ENCODE peak calls at places on chromosomes 11 and 22, in four cellular contexts. Y, H, R and W are unnamed samples.

GRCh38 chr22:32583074-32583677 is 108.6 kb downstream of the FBXO7 start:
- DNase-seq in Y (no peak), H (no peak), R (no peak), W (no peak)

GRCh38 chr11:6200975-6201374 is 2.0 kb downstream of the OR52W1 start:
- DNase-seq in Y (no peak), H (no peak), R (peak; percentile 34), W (no peak)

GRCh38 chr22:24819941-24820461 is 14.0 kb downstream of the SGSM1 start:
- DNase-seq in Y (no peak), H (no peak), R (no peak), W (peak; percentile 72)

GRCh38 chr22:37301144-37301820 is 19.0 kb downstream of the CYTH4 start:
- DNase-seq in Y (no peak), H (no peak), R (no peak), W (no peak)

GRCh38 chr11:35305670-35306382 is 113.5 kb downstream of the SLC1A2 start:
- DNase-seq in Y (peak; percentile 50), H (no peak), R (peak; percentile 48), W (peak; percentile 67)

GRCh38 chr22:36413022-36413770 is 25.4 kb upstream of the MYH9 start:
- DNase-seq in Y (no peak), H (no peak), R (no peak), W (peak; percentile 53)

GRCh38 chr11:128180446-128181089 is 406.8 kb downstream of the ETS1 start:
- DNase-seq in Y (no peak), H (peak; percentile 89), R (peak; percentile 95), W (no peak)

GRCh38 chr22:37953062-37953436 is 352 bp downstream of the C22orf23 start:
- DNase-seq in Y (peak; percentile 41), H (no peak), R (no peak), W (no peak)

GRCh38 chr22:40040927-40041326 is 46.2 kb downstream of the FAM83F start:
- DNase-seq in Y (peak; percentile 27), H (peak; percentile 67), R (no peak), W (peak; percentile 50)

GRCh38 chr11:85815186-85815911 is 4.4 kb upstream of the SYTL2 start:
- DNase-seq in Y (no peak), H (peak; percentile 62), R (peak; percentile 85), W (no peak)

GRCh38 chr11:69832561-69833413 is 13.6 kb upstream of the FGF3 start:
- DNase-seq in Y (no peak), H (no peak), R (no peak), W (no peak)

GRCh38 chr11:95487391-95487790 is 256.4 kb upstream of the SESN3 start:
- DNase-seq in Y (no peak), H (peak; percentile 73), R (peak; percentile 14), W (no peak)

GRCh38 chr11:100098560-100098959 is 588.5 kb upstream of the ARHGAP42 start:
- DNase-seq in Y (no peak), H (no peak), R (peak; percentile 2), W (no peak)

GRCh38 chr11:16793511-16793910 is 55.1 kb downstream of the C11orf58 start:
- DNase-seq in Y (no peak), H (no peak), R (no peak), W (no peak)

GRCh38 chr11:126147268-126148111 is 64.0 kb downstream of the RPUSD4 start:
- DNase-seq in Y (no peak), H (no peak), R (no peak), W (no peak)

GRCh38 chr11:75072582-75072981 is 24.1 kb downstream of the OR2AT4 start:
- DNase-seq in Y (no peak), H (no peak), R (no peak), W (no peak)

GRCh38 chr11:18013790-18014507 is 1.1 kb upstream of the SERGEF start:
- DNase-seq in Y (no peak), H (no peak), R (no peak), W (peak; percentile 13)

GRCh38 chr11:91608662-91609061 is 616.0 kb upstream of the FAT3 start:
- DNase-seq in Y (no peak), H (no peak), R (no peak), W (no peak)

GRCh38 chr11:111745719-111746504 is 20.3 kb downstream of the PPP2R1B start:
- DNase-seq in Y (no peak), H (no peak), R (peak; percentile 67), W (no peak)

GRCh38 chr11:122183933-122184332 is 67.9 kb upstream of the BLID start:
- DNase-seq in Y (no peak), H (no peak), R (no peak), W (no peak)

GRCh38 chr11:122187373-122188165 is 71.6 kb upstream of the BLID start:
- DNase-seq in Y (no peak), H (no peak), R (no peak), W (no peak)

GRCh38 chr11:122189259-122189658 is 73.2 kb upstream of the BLID start:
- DNase-seq in Y (no peak), H (peak; percentile 92), R (peak; percentile 99), W (peak; percentile 26)

GRCh38 chr11:122181893-122182292 is 65.9 kb upstream of the BLID start:
- DNase-seq in Y (no peak), H (no peak), R (no peak), W (no peak)

GRCh38 chr11:122186439-122187080 is 70.5 kb upstream of the BLID start:
- DNase-seq in Y (no peak), H (peak; percentile 97), R (peak; percentile 98), W (peak; percentile 57)
- H3K9me3 ChIP-seq in Y (no peaks in the 10 kb centered on the region), H (peaks cover 19% of the 10 kb centered on the region), R (peaks cover 3% of the 10 kb centered on the region), W (no peaks in the 10 kb centered on the region)

GRCh38 chr22:28792491-28793383 is 7.6 kb downstream of the XBP1 start:
- DNase-seq in Y (no peak), H (no peak), R (no peak), W (no peak)

GRCh38 chr22:28795071-28795693 is 5.2 kb downstream of the XBP1 start:
- DNase-seq in Y (no peak), H (no peak), R (no peak), W (no peak)

GRCh38 chr22:28793976-28794584 is 6.3 kb downstream of the XBP1 start:
- DNase-seq in Y (no peak), H (no peak), R (no peak), W (no peak)

GRCh38 chr22:28791124-28791523 is 9.2 kb downstream of the XBP1 start:
- DNase-seq in Y (no peak), H (no peak), R (no peak), W (no peak)

GRCh38 chr22:28791841-28792490 is 8.4 kb downstream of the XBP1 start:
- DNase-seq in Y (no peak), H (no peak), R (no peak), W (no peak)
- H3K36me3 ChIP-seq in Y (peaks cover 37% of the 10 kb centered on the region), H (peaks cover 32% of the 10 kb centered on the region), R (peaks cover 14% of the 10 kb centered on the region), W (peaks cover 8% of the 10 kb centered on the region)

GRCh38 chr11:117851852-117852251 is 24.6 kb downstream of the FXYD6 start:
- DNase-seq in Y (no peak), H (no peak), R (peak; percentile 18), W (no peak)
- H3K79me2 ChIP-seq in Y (no peaks in the 10 kb centered on the region), H (no peaks in the 10 kb centered on the region), R (no peaks in the 10 kb centered on the region), W (no peaks in the 10 kb centered on the region)

GRCh38 chr11:38330578-38330977 is 1732.5 kb upstream of the RAG2 start:
- DNase-seq in Y (no peak), H (no peak), R (no peak), W (no peak)

GRCh38 chr11:38332046-38332445 is 1734.0 kb upstream of the RAG2 start:
- DNase-seq in Y (no peak), H (no peak), R (peak; percentile 65), W (no peak)
- H3K9me3 ChIP-seq in Y (no peaks in the 10 kb centered on the region), H (no peaks in the 10 kb centered on the region), R (no peaks in the 10 kb centered on the region), W (no peaks in the 10 kb centered on the region)

GRCh38 chr11:64881476-64881875 is 3.1 kb upstream of the EHD1 start:
- DNase-seq in Y (no peak), H (no peak), R (no peak), W (no peak)
- H3K36me3 ChIP-seq in Y (no peaks in the 10 kb centered on the region), H (no peaks in the 10 kb centered on the region), R (no peaks in the 10 kb centered on the region), W (no peaks in the 10 kb centered on the region)